ENCODE peak calls at places on chromosomes 2 and 18, in nine cellular contexts. L, G, U, D, C, Q, R, K and H are unnamed samples.

GRCh38 chr2:19576411-19576810 is 218.0 kb upstream of the OSR1 start:
- DNase-seq in L (no peak), G (no peak), U (no peak), D (no peak), C (no peak), Q (no peak), R (peak; percentile 45), K (peak; percentile 33), H (no peak)

GRCh38 chr2:204691911-204692510 is 146.7 kb downstream of the PARD3B start:
- DNase-seq in L (peak; percentile 39), G (peak; percentile 75), U (peak; percentile 93), D (peak; percentile 51), C (peak; percentile 76), Q (peak; percentile 40), R (peak; percentile 44), K (peak; percentile 58), H (no peak)

GRCh38 chr18:7575465-7576026 is 8.4 kb downstream of the PTPRM start:
- DNase-seq in L (no peak), G (no peak), U (peak; percentile 39), D (no peak), C (no peak), Q (no peak), R (no peak), K (no peak), H (no peak)

GRCh38 chr2:144320491-144320890 is 199.4 kb downstream of the ZEB2 start:
- DNase-seq in L (no peak), G (no peak), U (peak; percentile 44), D (no peak), C (peak; percentile 23), Q (no peak), R (peak; percentile 8), K (no peak), H (no peak)

GRCh38 chr2:147665035-147665434 is 179.8 kb upstream of the ACVR2A start:
- DNase-seq in L (no peak), G (no peak), U (no peak), D (no peak), C (no peak), Q (no peak), R (peak; percentile 46), K (no peak), H (no peak)

GRCh38 chr2:225740086-225740485 is 340.6 kb downstream of the NYAP2 start:
- DNase-seq in L (no peak), G (no peak), U (no peak), D (no peak), C (no peak), Q (no peak), R (no peak), K (no peak), H (no peak)

GRCh38 chr2:85396531-85397470 is 13.4 kb downstream of the CAPG start:
- DNase-seq in L (no peak), G (peak; percentile 73), U (no peak), D (no peak), C (no peak), Q (no peak), R (no peak), K (peak; percentile 12), H (no peak)

GRCh38 chr18:32530947-32531651 is 60.4 kb upstream of the GAREM1 start:
- DNase-seq in L (no peak), G (no peak), U (peak; percentile 64), D (no peak), C (peak; percentile 86), Q (no peak), R (peak; percentile 92), K (peak; percentile 37), H (no peak)

GRCh38 chr2:174023591-174024523 is 58.7 kb upstream of the SP3 start:
- DNase-seq in L (peak; percentile 48), G (peak; percentile 85), U (peak; percentile 96), D (peak; percentile 54), C (no peak), Q (peak; percentile 78), R (peak; percentile 99), K (no peak), H (no peak)

GRCh38 chr18:58315041-58315440 is 271.0 kb downstream of the NEDD4L start:
- DNase-seq in L (no peak), G (no peak), U (no peak), D (no peak), C (no peak), Q (no peak), R (no peak), K (no peak), H (no peak)

GRCh38 chr2:101190753-101191516 is 39.8 kb upstream of the TBC1D8 start:
- DNase-seq in L (no peak), G (no peak), U (no peak), D (no peak), C (no peak), Q (no peak), R (no peak), K (no peak), H (no peak)

GRCh38 chr2:217751192-217751591 is 251.6 kb downstream of the TNS1 start:
- DNase-seq in L (no peak), G (no peak), U (no peak), D (peak; percentile 16), C (no peak), Q (no peak), R (no peak), K (no peak), H (no peak)

GRCh38 chr18:63224574-63224973 is 95.0 kb downstream of the BCL2 start:
- DNase-seq in L (no peak), G (no peak), U (no peak), D (no peak), C (no peak), Q (no peak), R (no peak), K (no peak), H (no peak)

GRCh38 chr18:44759925-44760342 is 79.2 kb downstream of the SETBP1 start:
- DNase-seq in L (no peak), G (no peak), U (no peak), D (no peak), C (no peak), Q (no peak), R (no peak), K (no peak), H (no peak)

GRCh38 chr18:37381554-37381953 is 184.0 kb downstream of the CELF4 start:
- DNase-seq in L (no peak), G (no peak), U (no peak), D (no peak), C (no peak), Q (peak; percentile 59), R (no peak), K (no peak), H (no peak)

GRCh38 chr18:61653823-61654551 is 238.8 kb downstream of the RNF152 start:
- DNase-seq in L (no peak), G (no peak), U (no peak), D (no peak), C (peak; percentile 60), Q (no peak), R (no peak), K (no peak), H (no peak)

DNA sequence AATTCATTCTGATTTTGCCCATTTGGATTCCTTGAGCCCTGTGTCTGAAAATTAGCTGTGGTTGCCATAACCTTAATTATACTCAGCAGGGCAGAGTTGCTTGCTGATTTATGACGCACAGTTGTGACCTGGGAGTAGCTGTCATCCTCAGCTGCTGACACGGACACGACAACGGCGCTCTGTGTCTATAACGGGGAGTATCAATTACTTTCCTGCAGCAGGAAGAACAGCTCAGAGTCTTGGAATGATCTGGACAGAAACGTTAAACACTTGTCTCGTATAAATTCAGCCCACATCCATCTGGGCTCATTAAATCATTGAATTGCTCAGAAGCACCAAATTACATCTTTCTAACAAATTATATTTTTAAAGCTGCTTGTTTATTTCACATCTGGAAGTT is 116.3 kb downstream of the SEPTIN10 start:
- DNase-seq in L (no peak), G (no peak), U (no peak), D (no peak), C (no peak), Q (no peak), R (no peak), K (no peak), H (no peak)
- H3K27ac ChIP-seq in L (peak overlapping the region; percentile 9), G (peak overlapping the region; percentile 21), U (no peak overlapping the region), D (no peak overlapping the region), C (no peak overlapping the region), Q (no peak overlapping the region), R (no peak overlapping the region), K (no peak overlapping the region), H (no peak overlapping the region)

DNA sequence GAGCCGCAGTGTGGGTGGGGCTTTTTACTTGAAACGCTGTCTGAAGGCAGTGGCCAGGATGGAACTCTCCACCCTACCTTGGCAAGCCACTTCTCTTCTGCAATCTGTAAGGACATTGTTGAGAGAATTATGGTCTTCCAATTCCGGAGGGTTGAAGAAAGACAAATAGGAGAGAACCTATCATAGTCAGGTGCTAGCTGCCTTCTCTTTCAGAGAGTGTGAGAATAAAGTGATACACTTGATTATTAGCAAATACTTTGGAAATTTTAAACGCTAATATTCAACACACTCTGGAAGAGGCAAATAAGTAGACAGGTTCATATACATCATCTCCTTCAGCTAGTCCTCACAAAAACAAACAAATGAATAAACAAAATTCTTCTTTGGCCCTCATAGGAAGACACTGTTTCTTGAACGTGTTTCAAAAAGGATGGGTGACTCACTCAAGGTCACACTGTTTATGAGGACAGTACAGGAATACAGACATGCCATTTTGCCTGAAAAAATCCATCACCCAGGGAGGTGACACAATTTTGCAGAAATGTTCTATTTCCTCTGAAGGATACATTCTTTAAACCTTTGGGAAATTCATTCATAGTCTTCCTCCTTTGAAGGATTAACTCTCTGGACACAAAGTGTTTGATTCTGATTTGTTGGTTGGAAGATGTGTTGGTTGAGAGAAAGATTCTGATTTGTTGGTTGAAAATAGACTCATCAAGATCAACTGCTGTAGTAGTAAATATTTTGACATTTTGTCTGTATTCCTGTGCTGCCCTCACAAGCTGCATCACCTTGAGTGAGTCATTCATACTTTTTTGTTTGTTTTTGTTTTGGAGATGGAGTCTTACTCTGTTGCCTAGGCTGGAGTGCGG is 2.2 kb upstream of the IL1RN start:
- DNase-seq in L (no peak), G (no peak), U (no peak), D (no peak), C (no peak), Q (no peak), R (no peak), K (no peak), H (no peak)
- H3K27ac ChIP-seq in L (no peak overlapping the region), G (no peak overlapping the region), U (no peak overlapping the region), D (no peak overlapping the region), C (no peak overlapping the region), Q (no peak overlapping the region), R (peak overlapping the region; percentile 95), K (no peak overlapping the region), H (no peak overlapping the region)

GRCh38 chr2:177396630-177397460 is 4.3 kb downstream of the AGPS start:
- DNase-seq in L (no peak), G (no peak), U (peak; percentile 78), D (no peak), C (no peak), Q (no peak), R (no peak), K (no peak), H (no peak)
- H3K27ac ChIP-seq in L (peak overlapping the region; percentile 48), G (peak overlapping the region; percentile 70), U (no peak overlapping the region), D (peak overlapping the region; percentile 53), C (no peak overlapping the region), Q (no peak overlapping the region), R (peak overlapping the region; percentile 75), K (peak overlapping the region; percentile 0), H (no peak overlapping the region)

DNA sequence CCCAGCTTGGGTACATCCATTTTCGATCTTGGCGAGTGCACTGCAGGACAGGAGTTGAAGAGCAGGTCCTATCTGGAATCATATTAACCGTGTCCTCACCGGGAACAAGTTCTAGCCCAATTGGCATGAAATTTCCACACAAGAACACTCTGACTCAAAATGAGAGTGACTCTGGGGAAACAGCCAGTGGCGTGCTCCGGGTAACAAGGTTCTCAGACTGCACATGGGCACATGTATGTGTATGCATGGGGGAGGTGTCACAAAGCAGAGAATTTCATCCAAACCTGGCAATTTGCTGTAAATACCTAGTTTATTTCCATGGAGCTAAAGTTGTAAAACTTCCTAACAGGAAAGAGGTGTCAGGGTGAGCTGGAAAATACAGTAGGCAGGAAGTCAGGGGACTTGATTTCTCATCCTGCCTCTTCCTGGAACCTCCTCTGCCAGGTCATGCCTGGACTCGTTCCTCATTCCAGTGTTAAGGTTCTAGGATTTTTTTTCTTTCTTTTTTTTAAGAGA is 1.7 kb downstream of the TUBB6 start:
- DNase-seq in L (no peak), G (no peak), U (no peak), D (no peak), C (no peak), Q (no peak), R (no peak), K (no peak), H (no peak)
- H3K27ac ChIP-seq in L (peak overlapping the region; percentile 93), G (peak overlapping the region; percentile 99), U (no peak overlapping the region), D (peak overlapping the region; percentile 21), C (peak overlapping the region; percentile 63), Q (no peak overlapping the region), R (peak overlapping the region; percentile 97), K (no peak overlapping the region), H (no peak overlapping the region)